ENCODE peak calls at places on chromosomes 2 and 18, in four cellular contexts. C, R, Q and I are unnamed samples.

GRCh38 chr2:147844691-147845607 is at the start of gene ACVR2A:
- DNase-seq in C (peak; percentile 28), R (peak; percentile 60), Q (no peak), I (peak; percentile 53)

GRCh38 chr2:15976334-15976733 is 36.0 kb downstream of the MYCN start:
- DNase-seq in C (no peak), R (peak; percentile 80), Q (no peak), I (no peak)

GRCh38 chr2:211086049-211086448 is 529.6 kb downstream of the CPS1 start:
- DNase-seq in C (no peak), R (no peak), Q (no peak), I (peak; percentile 31)

GRCh38 chr2:101109451-101110140 is 41.6 kb downstream of the TBC1D8 start:
- DNase-seq in C (no peak), R (no peak), Q (no peak), I (no peak)

GRCh38 chr2:131590366-131590765 is 62.7 kb downstream of the CCDC74A start:
- DNase-seq in C (no peak), R (no peak), Q (no peak), I (no peak)

GRCh38 chr2:226673314-226673723 is 126.3 kb downstream of the IRS1 start:
- DNase-seq in C (peak; percentile 94), R (peak; percentile 81), Q (no peak), I (no peak)

GRCh38 chr2:34288016-34288415 is 688.9 kb upstream of the FAM98A start:
- DNase-seq in C (no peak), R (no peak), Q (no peak), I (no peak)

GRCh38 chr2:104378853-104379374 is 475.0 kb upstream of the POU3F3 start:
- DNase-seq in C (no peak), R (no peak), Q (no peak), I (peak; percentile 18)

GRCh38 chr2:65071499-65072180 is 15.4 kb downstream of the CEP68 start:
- DNase-seq in C (no peak), R (peak; percentile 49), Q (peak; percentile 61), I (no peak)

GRCh38 chr2:65300772-65301711 is 73.4 kb downstream of the ACTR2 start:
- DNase-seq in C (peak; percentile 89), R (peak; percentile 31), Q (no peak), I (no peak)

GRCh38 chr2:206783718-206784117 is 18.3 kb downstream of the FASTKD2 start:
- DNase-seq in C (no peak), R (peak; percentile 18), Q (no peak), I (no peak)

GRCh38 chr2:52974127-52974526 is 793.5 kb upstream of the CHAC2 start:
- DNase-seq in C (no peak), R (no peak), Q (no peak), I (no peak)

GRCh38 chr2:176122633-176123482 is at the start of gene HOXD9:
- DNase-seq in C (no peak), R (peak; percentile 34), Q (peak; percentile 75), I (no peak)

GRCh38 chr2:241066171-241066892 is 35.8 kb downstream of the MTERF4 start:
- DNase-seq in C (no peak), R (no peak), Q (no peak), I (no peak)

GRCh38 chr2:145006957-145007672 is 487.2 kb upstream of the ZEB2 start:
- DNase-seq in C (peak; percentile 98), R (peak; percentile 35), Q (no peak), I (no peak)

GRCh38 chr2:20607446-20607845 is 43.5 kb downstream of the HS1BP3 start:
- DNase-seq in C (no peak), R (no peak), Q (no peak), I (no peak)

GRCh38 chr2:12448846-12449480 is 267.8 kb upstream of the TRIB2 start:
- DNase-seq in C (peak; percentile 60), R (no peak), Q (no peak), I (no peak)

GRCh38 chr2:164937864-164938401 is 17.4 kb downstream of the SLC38A11 start:
- DNase-seq in C (no peak), R (no peak), Q (no peak), I (no peak)

GRCh38 chr2:151410485-151410833 is 757 bp downstream of the RIF1 start:
- DNase-seq in C (peak; percentile 5), R (peak; percentile 17), Q (no peak), I (peak; percentile 31)

GRCh38 chr2:26284132-26284531 is 39.4 kb downstream of the HADHB start:
- DNase-seq in C (peak; percentile 47), R (peak; percentile 71), Q (no peak), I (no peak)

GRCh38 chr18:55286257-55286825 is 301.7 kb downstream of the TCF4 start:
- DNase-seq in C (no peak), R (no peak), Q (no peak), I (no peak)

GRCh38 chr2:71843391-71843850 is 304.2 kb downstream of the CYP26B1 start:
- DNase-seq in C (peak; percentile 68), R (peak; percentile 40), Q (no peak), I (no peak)

GRCh38 chr2:46770622-46771021 is 145.0 kb downstream of the MCFD2 start:
- DNase-seq in C (peak; percentile 96), R (no peak), Q (no peak), I (no peak)

GRCh38 chr2:17813742-17814458 is 2.4 kb upstream of the MSGN1 start:
- DNase-seq in C (no peak), R (peak; percentile 5), Q (no peak), I (no peak)

GRCh38 chr2:212005077-212005671 is 533.4 kb downstream of the ERBB4 start:
- DNase-seq in C (peak; percentile 33), R (peak; percentile 44), Q (peak; percentile 55), I (peak; percentile 15)

GRCh38 chr2:111900859-111901258 is 2.5 kb downstream of the MERTK start:
- DNase-seq in C (peak; percentile 38), R (no peak), Q (peak; percentile 57), I (no peak)

GRCh38 chr2:233406865-233407264 is 52.6 kb downstream of the DGKD start:
- DNase-seq in C (no peak), R (no peak), Q (no peak), I (no peak)

GRCh38 chr2:118417417-118418125 is 329.3 kb downstream of the INSIG2 start:
- DNase-seq in C (peak; percentile 12), R (no peak), Q (no peak), I (no peak)

GRCh38 chr2:59754336-59754735 is 799.1 kb downstream of the BCL11A start:
- DNase-seq in C (no peak), R (no peak), Q (peak; percentile 82), I (no peak)

GRCh38 chr18:3615374-3615773 is 165.4 kb downstream of the TGIF1 start:
- DNase-seq in C (no peak), R (no peak), Q (no peak), I (no peak)

GRCh38 chr2:230896346-230897115 is 28.5 kb downstream of the GPR55 start:
- DNase-seq in C (no peak), R (no peak), Q (no peak), I (no peak)

GRCh38 chr2:171814883-171815282 is 79.2 kb downstream of the SLC25A12 start:
- DNase-seq in C (no peak), R (no peak), Q (no peak), I (no peak)

DNA sequence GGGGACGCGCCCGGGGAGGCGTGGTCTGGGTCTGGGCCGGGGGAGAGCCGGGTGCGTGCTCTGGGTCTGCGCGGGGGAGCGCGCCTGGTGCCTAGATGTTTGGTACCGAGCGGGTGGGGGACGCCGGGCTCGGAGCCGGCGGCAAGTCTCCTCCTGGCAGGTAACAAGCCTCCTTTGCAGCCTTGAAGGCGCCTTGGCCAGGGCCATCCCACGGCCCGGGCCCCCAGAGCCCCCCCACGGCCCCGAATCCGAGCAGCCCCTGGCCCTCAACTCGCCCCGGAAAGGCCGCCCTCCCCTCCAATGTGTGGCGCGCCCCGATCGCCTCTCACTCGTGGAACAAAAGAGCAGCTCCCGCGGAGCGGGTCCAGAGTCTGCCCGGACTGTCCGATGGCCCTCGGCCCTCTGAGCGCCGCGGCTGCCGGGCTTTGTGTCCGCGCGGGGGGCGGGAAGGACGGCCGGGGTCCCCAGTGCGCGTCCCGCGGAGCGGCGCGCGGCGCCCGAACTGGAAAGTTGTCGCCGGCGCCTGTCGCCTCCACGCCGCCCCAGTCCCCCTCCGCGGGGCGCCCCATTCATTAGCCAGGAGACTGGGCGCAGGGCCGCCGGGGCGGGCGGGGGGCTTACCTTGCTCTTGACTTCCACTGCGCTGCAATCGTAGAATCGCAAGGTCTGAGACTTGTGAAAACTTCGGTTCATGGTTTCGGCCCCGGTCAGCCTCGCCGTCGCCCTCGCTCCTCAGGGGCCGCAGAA is 485 bp downstream of the PARD6G start:
- DNase-seq in C (no peak), R (peak; percentile 41), Q (peak; percentile 83), I (peak; percentile 45)
- H3K14ac ChIP-seq in C (no peak overlapping the region), R (peak overlapping the region; percentile 86), Q (peak overlapping the region; percentile 28), I (peak overlapping the region; percentile 75)

DNA sequence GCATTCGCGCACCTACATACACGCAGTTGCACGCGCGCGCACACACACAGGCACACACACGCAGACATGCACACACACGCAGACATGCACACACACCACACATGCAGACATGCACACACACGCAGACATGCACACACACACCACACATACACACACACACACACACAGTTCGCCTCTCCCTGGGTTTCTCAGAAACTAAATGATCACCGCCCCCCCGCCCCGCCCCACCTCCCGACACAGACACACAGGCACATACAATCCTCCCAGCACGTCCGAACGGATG is 1.1 kb downstream of the EPHA4 start:
- DNase-seq in C (peak; percentile 17), R (no peak), Q (no peak), I (no peak)
- H3K23ac ChIP-seq in C (peak overlapping the region; percentile 88), R (no peak overlapping the region), Q (no peak overlapping the region), I (peak overlapping the region; percentile 94)

DNA sequence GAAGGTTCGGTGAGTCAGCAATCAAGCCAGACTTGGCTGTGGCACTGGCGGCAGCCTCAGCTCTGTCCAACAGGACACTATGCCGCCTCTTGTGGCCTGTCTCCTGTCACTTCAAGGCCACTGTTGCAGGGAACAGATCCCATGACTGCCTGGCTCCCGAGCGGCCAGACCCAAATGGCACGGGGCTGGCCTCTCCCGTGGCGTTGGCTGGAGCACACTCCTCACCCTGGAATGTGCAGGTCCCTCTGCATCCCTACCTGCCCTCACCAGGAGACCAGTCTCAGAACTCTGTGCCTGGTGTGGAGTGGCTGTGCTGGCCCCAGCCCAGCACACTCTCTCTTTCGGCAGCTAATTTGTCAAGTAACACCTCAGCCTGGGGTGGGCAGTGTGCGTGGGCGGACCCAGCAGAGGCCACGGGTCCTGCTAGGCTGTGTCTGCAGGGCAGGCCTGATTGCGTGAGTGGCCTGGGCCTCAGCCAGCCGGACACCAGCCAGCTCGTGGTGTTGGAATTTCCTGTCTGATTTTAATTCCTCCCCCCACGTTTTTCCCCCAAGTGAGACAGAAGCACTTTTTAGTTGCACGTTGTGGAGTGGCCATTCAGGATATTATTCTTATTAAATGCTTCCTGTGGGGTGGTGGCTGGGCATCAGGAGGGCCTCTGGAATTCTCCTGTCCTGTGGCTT is 179.3 kb downstream of the GLI2 start:
- DNase-seq in C (peak; percentile 94), R (no peak), Q (no peak), I (no peak)
- H3K14ac ChIP-seq in C (peak overlapping the region; percentile 91), R (no peak overlapping the region), Q (no peak overlapping the region), I (no peak overlapping the region)

DNA sequence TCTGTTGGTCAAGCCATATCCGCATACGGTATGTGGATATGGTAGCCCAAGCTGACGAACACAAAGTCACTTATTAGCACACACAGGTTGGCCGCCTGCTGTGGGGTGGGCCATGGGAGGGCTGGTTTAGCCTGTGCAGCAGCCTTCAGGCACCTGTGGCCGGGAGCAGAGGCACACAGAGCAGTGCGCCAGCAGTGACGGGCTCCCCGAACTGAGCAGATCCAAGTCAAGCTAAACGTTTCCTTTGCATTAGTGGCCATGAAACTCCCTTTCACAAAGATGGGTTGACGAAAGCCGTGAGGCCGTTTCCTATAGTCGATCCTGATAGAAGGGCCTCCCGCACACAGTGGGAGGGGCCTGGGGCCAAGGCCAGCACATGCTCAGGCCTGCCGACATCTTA is 72.1 kb downstream of the TSHZ1 start:
- DNase-seq in C (no peak), R (no peak), Q (no peak), I (no peak)
- H3K23ac ChIP-seq in C (no peak overlapping the region), R (no peak overlapping the region), Q (no peak overlapping the region), I (no peak overlapping the region)